ENCODE peak calls at places on chromosome 17, in ten cellular contexts. Y is fibroblast of pulmonary artery, Q is lower lobe of right lung, B is HFFc6, O is nephron progenitor cell, W is WTC11, Z is psoas muscle, M is uterus, G is Caco-2, T is cardiac fibroblast. P is an unnamed sample.

GRCh38 chr17:57852041-57852954 is 2.5 kb upstream of the MRPS23 start:
- DNase-seq in Y (no peak), Q (no peak), B (no peak), O (no peak), W (no peak), Z (no peak), M (no peak), G (no peak), T (no peak), P (no peak)

GRCh38 chr17:7141824-7142223 is 27.2 kb upstream of the ASGR2 start:
- DNase-seq in Y (no peak), Q (no peak), B (no peak), O (no peak), W (no peak), Z (no peak), M (no peak), G (peak; percentile 55), T (no peak), P (no peak)

GRCh38 chr17:29840884-29841283 is 89.1 kb downstream of the SSH2 start:
- DNase-seq in Y (peak; percentile 31), Q (no peak), B (peak; percentile 50), O (no peak), W (no peak), Z (no peak), M (no peak), G (no peak), T (no peak), P (no peak)

GRCh38 chr17:80107231-80108021 is 6.0 kb downstream of the GAA start:
- DNase-seq in Y (no peak), Q (peak; percentile 41), B (no peak), O (no peak), W (peak; percentile 9), Z (peak; percentile 39), M (no peak), G (no peak), T (no peak), P (peak; percentile 84)

GRCh38 chr17:5580974-5581373 is 3.3 kb downstream of the NLRP1 start:
- DNase-seq in Y (no peak), Q (no peak), B (no peak), O (no peak), W (no peak), Z (no peak), M (no peak), G (no peak), T (no peak), P (no peak)

GRCh38 chr17:70310251-70310672 is 140.9 kb downstream of the KCNJ2 start:
- DNase-seq in Y (no peak), Q (no peak), B (no peak), O (no peak), W (no peak), Z (no peak), M (no peak), G (no peak), T (peak; percentile 27), P (no peak)

GRCh38 chr17:59093702-59094231 is 12.9 kb downstream of the TRIM37 start:
- DNase-seq in Y (peak; percentile 98), Q (peak; percentile 52), B (peak; percentile 93), O (no peak), W (no peak), Z (peak; percentile 64), M (peak; percentile 60), G (peak; percentile 33), T (peak; percentile 97), P (no peak)

GRCh38 chr17:82497483-82498405 is 21.8 kb upstream of the FOXK2 start:
- DNase-seq in Y (peak; percentile 38), Q (peak; percentile 68), B (peak; percentile 56), O (peak; percentile 54), W (peak; percentile 47), Z (peak; percentile 77), M (peak; percentile 51), G (peak; percentile 74), T (peak; percentile 48), P (no peak)

DNA sequence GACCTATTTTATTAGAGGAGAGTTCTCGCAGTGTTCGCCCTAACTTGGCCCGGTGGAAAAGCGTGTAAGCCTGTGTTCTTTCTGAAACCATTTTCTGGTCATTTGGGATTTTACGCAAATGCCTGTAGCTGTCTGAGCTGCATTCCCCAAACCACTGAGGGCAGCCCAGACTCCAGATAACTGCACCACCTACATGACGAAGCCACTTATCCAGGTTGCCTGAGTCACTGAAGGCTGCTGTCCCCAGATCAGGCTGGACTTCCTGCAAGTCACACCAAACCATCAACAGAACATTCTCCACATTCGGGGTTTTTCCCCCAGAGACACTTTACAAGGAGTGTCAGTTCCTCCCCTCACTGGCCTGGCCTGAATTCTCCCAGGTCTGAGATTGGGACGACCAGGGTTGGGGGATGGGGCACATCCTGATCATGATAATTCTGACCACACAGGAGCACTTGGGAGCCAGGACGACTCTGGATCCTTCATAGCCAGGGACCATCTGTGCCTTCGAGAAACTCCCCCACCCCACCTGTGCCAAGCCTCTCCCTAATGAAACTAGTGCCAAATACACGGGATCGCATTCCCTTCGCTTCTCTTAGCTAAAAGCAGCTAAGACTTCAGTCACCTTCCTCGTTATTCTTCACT is 2.3 kb downstream of the RPRML start:
- DNase-seq in Y (no peak), Q (no peak), B (no peak), O (no peak), W (no peak), Z (no peak), M (no peak), G (peak; percentile 38), T (no peak), P (no peak)
- TF ChIP-seq CTCF in Y (no peak), Q (no peak), B (no peak), O (no peak), W (no peak), Z (no peak), M (no peak), G (no peak), T (no peak), P (no peak)

DNA sequence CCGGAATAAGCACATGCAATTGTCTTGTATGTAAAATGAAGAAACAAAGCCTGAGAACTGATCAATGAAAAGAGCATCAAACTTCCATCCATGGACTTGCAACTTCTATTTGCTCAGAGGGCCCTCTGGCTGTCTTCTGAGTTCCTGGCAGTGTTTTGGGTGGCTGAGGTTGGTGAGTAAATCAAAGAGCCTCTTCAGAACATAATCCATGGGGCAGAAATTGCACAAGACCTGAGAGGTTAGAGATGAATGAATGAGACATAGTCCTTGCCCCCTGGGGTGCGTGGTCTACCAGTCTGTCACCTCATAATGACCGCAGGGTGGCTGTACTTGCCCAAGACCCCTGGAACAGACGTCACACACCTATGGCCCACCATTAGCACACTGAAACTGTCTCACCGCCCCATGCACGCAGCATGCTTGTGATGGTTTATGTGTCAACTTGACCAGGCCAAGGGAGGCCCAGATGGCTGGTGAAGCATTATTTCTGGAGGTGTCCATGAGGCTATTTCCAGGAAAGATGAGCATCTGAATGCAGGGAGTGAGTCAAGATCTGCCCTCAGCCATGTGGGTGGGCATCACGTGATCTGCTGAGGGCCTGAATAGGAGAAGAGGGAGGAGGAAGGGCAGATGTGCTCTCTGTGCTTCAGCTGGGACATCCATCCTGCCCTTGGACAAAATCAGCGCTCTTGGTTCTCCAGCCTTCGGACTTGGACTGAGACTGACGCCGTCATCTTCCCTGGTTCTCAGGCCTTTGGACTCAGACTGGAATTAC is 8.3 kb downstream of the PIK3R6 start:
- DNase-seq in Y (no peak), Q (peak; percentile 65), B (no peak), O (no peak), W (no peak), Z (no peak), M (no peak), G (no peak), T (no peak), P (peak; percentile 73)
- TF ChIP-seq CTCF in Y (no peak), Q (no peak), B (no peak), O (no peak), W (no peak), Z (no peak), M (no peak), G (no peak), T (peak; percentile 7), P (no peak)

GRCh38 chr17:28717578-28718316 is at the start of gene RAB34:
- DNase-seq in Y (peak; percentile 91), Q (peak; percentile 86), B (peak; percentile 74), O (peak; percentile 94), W (peak; percentile 96), Z (peak; percentile 80), M (peak; percentile 87), G (no peak), T (peak; percentile 95), P (peak; percentile 69)
- TF ChIP-seq CTCF in Y (peak; percentile 2), Q (peak; percentile 25), B (peak; percentile 72), O (peak; percentile 53), W (no peak), Z (peak; percentile 21), M (no peak), G (no peak), T (no peak), P (no peak)

GRCh38 chr17:36461330-36462110 is 25.0 kb upstream of the ZNHIT3 start:
- DNase-seq in Y (no peak), Q (no peak), B (no peak), O (no peak), W (no peak), Z (peak; percentile 15), M (no peak), G (no peak), T (no peak), P (peak; percentile 75)

GRCh38 chr17:36460265-36460937 is 26.1 kb upstream of the ZNHIT3 start:
- DNase-seq in Y (no peak), Q (no peak), B (no peak), O (no peak), W (no peak), Z (no peak), M (no peak), G (no peak), T (no peak), P (no peak)

GRCh38 chr17:36464765-36465088 is 21.8 kb upstream of the ZNHIT3 start:
- DNase-seq in Y (no peak), Q (no peak), B (no peak), O (no peak), W (peak; percentile 32), Z (no peak), M (no peak), G (no peak), T (no peak), P (no peak)

GRCh38 chr17:36459601-36460000 is 26.9 kb upstream of the ZNHIT3 start:
- DNase-seq in Y (no peak), Q (no peak), B (no peak), O (no peak), W (no peak), Z (no peak), M (no peak), G (no peak), T (no peak), P (no peak)

GRCh38 chr17:36463916-36464764 is 22.3 kb upstream of the ZNHIT3 start:
- DNase-seq in Y (peak; percentile 75), Q (no peak), B (peak; percentile 60), O (peak; percentile 94), W (peak; percentile 94), Z (peak; percentile 72), M (no peak), G (peak; percentile 91), T (peak; percentile 79), P (peak; percentile 84)
- TF ChIP-seq CTCF in Y (no peak), Q (no peak), B (no peak), O (no peak), W (no peak), Z (no peak), M (no peak), G (no peak), T (no peak), P (no peak)